ENCODE peak calls at places on chromosomes 2 and 18, in five cellular contexts. I is EL, J is progenitor cell of endocrine pancreas, A is T-helper 2 cell, E is IMR-90. X is an unnamed sample.

GRCh38 chr2:231807020-231807419 is 20.8 kb downstream of the COPS7B start:
- DNase-seq in A (no peak), E (no peak), J (no peak), I (no peak), X (no peak)

GRCh38 chr2:111975053-111975552 is 76.7 kb downstream of the MERTK start:
- DNase-seq in J (no peak), I (peak), E (peak), A (no peak), X (no peak)

GRCh38 chr2:9095226-9095625 is 91.7 kb upstream of the MBOAT2 start:
- DNase-seq in E (no peak), A (no peak), I (no peak), J (no peak), X (no peak)

GRCh38 chr2:27282892-27283291 is 663 bp downstream of the TRIM54 start:
- DNase-seq in I (no peak), E (no peak), A (no peak), J (no peak), X (no peak)

GRCh38 chr2:85457877-85458316 is 39.4 kb downstream of the SH2D6 start:
- DNase-seq in I (no peak), J (no peak), E (no peak), A (no peak), X (no peak)

GRCh38 chr2:9912468-9912867 is 39.0 kb upstream of the GRHL1 start:
- DNase-seq in I (no peak), A (no peak), J (no peak), E (no peak), X (no peak)

GRCh38 chr2:234725528-234726264 is 226.1 kb upstream of the SH3BP4 start:
- DNase-seq in I (peak), E (peak), J (no peak), A (no peak), X (no peak)

GRCh38 chr2:217919204-217919603 is 83.6 kb downstream of the TNS1 start:
- DNase-seq in E (no peak), J (no peak), I (no peak), A (no peak), X (no peak)

GRCh38 chr2:39696072-39696471 is 30.4 kb downstream of the TMEM178A start:
- DNase-seq in I (peak), J (no peak), A (no peak), E (peak), X (no peak)

GRCh38 chr2:183283176-183283575 is 158.9 kb downstream of the NUP35 start:
- DNase-seq in I (no peak), J (no peak), E (no peak), A (no peak), X (no peak)

GRCh38 chr18:78623142-78623541 is 356.5 kb upstream of the SALL3 start:
- DNase-seq in A (no peak), I (no peak), E (no peak), J (no peak), X (no peak)

GRCh38 chr2:79369127-79369526 is 143.7 kb upstream of the CTNNA2 start:
- DNase-seq in J (no peak), A (no peak), I (no peak), E (no peak), X (no peak)